ENCODE peak calls at places on chromosomes 7 and 10, in nine cellular contexts. J is BE2C, O is dorsolateral prefrontal cortex, X is psoas muscle, T is cardiac fibroblast, M is NT2/D1, K is AG04449, E is DND-41, F is right lobe of liver. Y is an unnamed sample.

GRCh38 chr10:122462533-122463465 is 1.4 kb downstream of the HTRA1 start:
- DNase-seq in J (no peak), O (no peak), X (peak), T (peak), M (no peak), K (no peak), E (no peak), F (peak), Y (no peak)

GRCh38 chr7:118041336-118041878 is 142.6 kb upstream of the LSM8 start:
- DNase-seq in J (no peak), O (no peak), X (no peak), T (no peak), M (no peak), K (no peak), E (no peak), F (no peak), Y (no peak)

GRCh38 chr7:79090543-79090942 is 362.9 kb downstream of the MAGI2 start:
- DNase-seq in J (no peak), O (no peak), X (no peak), T (peak), M (no peak), K (no peak), E (no peak), F (no peak), Y (no peak)

GRCh38 chr10:97601268-97602215 is 12.0 kb downstream of the C10orf62 start:
- DNase-seq in J (no peak), O (no peak), X (peak), T (no peak), M (no peak), K (no peak), E (no peak), F (no peak), Y (no peak)

GRCh38 chr10:114288424-114289095 is 49.5 kb downstream of the VWA2 start:
- DNase-seq in J (no peak), O (no peak), X (peak), T (no peak), M (no peak), K (no peak), E (no peak), F (no peak), Y (no peak)

GRCh38 chr10:31133628-31134302 is 102.1 kb upstream of the ZNF438 start:
- DNase-seq in J (peak), O (peak), X (peak), T (peak), M (peak), K (no peak), E (peak), F (peak), Y (peak)

GRCh38 chr10:63425512-63425911 is 40.3 kb downstream of the JMJD1C start:
- DNase-seq in J (no peak), O (no peak), X (no peak), T (no peak), M (no peak), K (no peak), E (no peak), F (peak), Y (no peak)

GRCh38 chr10:103117247-103117646 is 75.8 kb downstream of the NT5C2 start:
- DNase-seq in J (no peak), O (no peak), X (no peak), T (no peak), M (no peak), K (no peak), E (no peak), F (no peak), Y (no peak)

GRCh38 chr10:58932821-58933314 is 243.6 kb upstream of the PHYHIPL start:
- DNase-seq in J (no peak), O (no peak), X (no peak), T (peak), M (no peak), K (no peak), E (no peak), F (no peak), Y (no peak)

GRCh38 chr7:47572939-47573757 is 8.8 kb downstream of the TNS3 start:
- DNase-seq in J (no peak), O (no peak), X (no peak), T (no peak), M (no peak), K (no peak), E (no peak), F (peak), Y (no peak)

GRCh38 chr10:82910301-82910700 is 1035.3 kb downstream of the NRG3 start:
- DNase-seq in J (no peak), O (no peak), X (no peak), T (no peak), M (no peak), K (no peak), E (no peak), F (no peak), Y (no peak)

GRCh38 chr10:20004087-20004523 is 187.9 kb downstream of the PLXDC2 start:
- DNase-seq in J (no peak), O (no peak), X (peak), T (peak), M (no peak), K (no peak), E (no peak), F (peak), Y (peak)

GRCh38 chr7:22108151-22108845 is 162.6 kb upstream of the CDCA7L start:
- DNase-seq in J (no peak), O (peak), X (no peak), T (no peak), M (no peak), K (no peak), E (no peak), F (no peak), Y (no peak)

GRCh38 chr7:90692396-90692795 is 96.3 kb downstream of the CDK14 start:
- DNase-seq in J (no peak), O (no peak), X (no peak), T (peak), M (no peak), K (no peak), E (no peak), F (no peak), Y (no peak)

GRCh38 chr7:74474271-74474865 is 20.7 kb downstream of the GTF2IRD1 start:
- DNase-seq in J (no peak), O (no peak), X (no peak), T (no peak), M (no peak), K (no peak), E (no peak), F (no peak), Y (no peak)

GRCh38 chr7:132386249-132386681 is 190.0 kb downstream of the PLXNA4 start:
- DNase-seq in J (peak), O (no peak), X (peak), T (no peak), M (no peak), K (no peak), E (no peak), F (peak), Y (no peak)

GRCh38 chr7:151446412-151446811 is 6.5 kb upstream of the CRYGN start:
- DNase-seq in J (no peak), O (no peak), X (no peak), T (no peak), M (no peak), K (no peak), E (no peak), F (no peak), Y (no peak)

GRCh38 chr7:105257338-105257737 is 131.4 kb downstream of the SRPK2 start:
- DNase-seq in J (no peak), O (no peak), X (no peak), T (no peak), M (no peak), K (no peak), E (peak), F (no peak), Y (peak)
- H3K4me3 ChIP-seq in J (no peak), O (no peak), X (no peak), T (no peak), M (no peak), K (no peak), E (peak), F (no peak), Y (peak)

GRCh38 chr7:153399554-153399940 is 640.0 kb downstream of the ACTR3B start:
- DNase-seq in J (no peak), O (no peak), X (no peak), T (no peak), M (peak), K (no peak), E (no peak), F (no peak), Y (no peak)

GRCh38 chr7:153397906-153398305 is 638.4 kb downstream of the ACTR3B start:
- DNase-seq in J (no peak), O (no peak), X (no peak), T (no peak), M (no peak), K (no peak), E (no peak), F (no peak), Y (no peak)

GRCh38 chr7:153398370-153398769 is 638.8 kb downstream of the ACTR3B start:
- DNase-seq in J (no peak), O (no peak), X (no peak), T (no peak), M (no peak), K (no peak), E (no peak), F (no peak), Y (no peak)

GRCh38 chr7:153397459-153397858 is 637.9 kb downstream of the ACTR3B start:
- DNase-seq in J (no peak), O (no peak), X (no peak), T (no peak), M (no peak), K (no peak), E (no peak), F (no peak), Y (no peak)

DNA sequence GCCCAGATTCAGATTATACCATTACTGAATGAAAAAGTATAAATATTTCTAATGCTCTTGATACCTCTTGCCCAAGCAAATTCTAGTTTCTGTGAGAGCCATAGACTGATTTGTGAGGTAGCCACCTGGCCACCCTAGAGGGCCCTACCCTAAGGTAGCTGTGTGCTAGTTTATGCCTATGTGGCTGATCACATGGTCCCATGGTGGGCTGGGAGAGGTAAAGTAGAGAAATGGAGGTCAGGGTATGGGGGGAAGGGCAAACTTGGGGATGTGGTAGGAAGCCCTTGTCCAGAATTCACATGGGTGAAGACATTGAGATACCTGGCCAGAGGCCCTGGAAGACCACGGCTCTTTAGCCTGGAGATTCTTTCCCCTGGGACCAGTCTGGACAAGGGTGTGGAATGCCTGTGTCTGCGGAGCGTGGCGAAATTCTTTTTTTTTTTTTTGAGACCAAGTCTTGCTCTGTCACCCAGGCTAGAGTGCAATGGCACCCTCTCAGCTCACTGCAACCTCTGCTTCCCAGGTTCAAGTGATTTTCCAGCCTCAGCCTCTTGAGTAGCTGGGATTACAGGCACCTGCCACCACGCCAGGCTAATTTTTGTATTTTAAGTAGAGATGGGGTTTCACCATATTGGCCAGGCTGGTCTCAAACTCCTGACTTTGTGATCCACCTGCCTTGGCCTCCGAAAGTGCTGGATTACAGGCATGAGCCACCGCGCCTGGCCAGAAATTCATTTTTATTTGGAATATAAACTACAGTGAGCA is 639.4 kb downstream of the ACTR3B start:
- DNase-seq in J (no peak), O (no peak), X (no peak), T (no peak), M (no peak), K (no peak), E (no peak), F (no peak), Y (no peak)
- H3K4me3 ChIP-seq in J (no peak), O (no peak), X (no peak), T (no peak), M (no peak), K (no peak), E (no peak), F (no peak), Y (no peak)

DNA sequence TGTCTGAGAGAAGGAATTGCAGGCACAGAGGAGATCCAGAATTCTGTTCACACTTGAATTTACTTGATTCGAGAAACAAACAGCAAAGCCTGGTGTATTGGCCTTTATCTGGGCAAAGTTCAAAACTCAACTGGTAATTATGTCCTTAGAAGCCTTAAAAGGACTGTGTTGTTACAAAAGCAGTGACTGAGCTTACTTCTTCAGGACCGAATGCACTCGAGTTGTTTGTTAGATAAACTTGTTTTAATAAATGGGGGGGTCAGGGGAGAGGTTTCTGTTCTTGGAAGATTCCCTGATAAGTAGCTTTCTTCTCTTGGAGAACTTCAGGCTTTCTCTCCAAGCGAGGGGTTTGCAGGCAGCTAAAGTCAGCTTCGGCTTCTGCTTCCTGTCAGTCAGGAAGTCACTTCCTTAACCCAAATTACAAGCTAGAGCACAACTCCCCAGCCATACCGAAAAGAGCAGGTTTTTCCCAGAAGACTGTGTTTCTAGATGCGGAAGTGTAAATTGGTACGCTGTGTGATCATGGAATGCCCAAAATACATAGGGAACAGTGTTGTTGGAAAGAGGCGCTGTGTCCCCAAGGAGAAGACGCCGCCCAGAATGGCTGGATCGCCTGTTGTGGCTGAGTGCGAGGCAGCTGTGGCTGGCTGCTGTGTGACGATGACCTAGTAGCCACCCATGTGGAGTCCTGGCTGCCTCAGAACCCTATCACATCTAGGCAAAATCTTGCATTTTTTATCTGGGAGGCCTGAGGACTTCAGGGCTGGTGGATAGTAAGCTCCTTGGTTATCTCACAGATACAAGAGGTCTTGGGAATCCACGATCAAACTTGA is 110.4 kb downstream of the TCF7L2 start:
- DNase-seq in J (no peak), O (peak), X (peak), T (peak), M (no peak), K (no peak), E (peak), F (no peak), Y (no peak)
- H3K4me3 ChIP-seq in J (no peak), O (peak), X (peak), T (no peak), M (no peak), K (no peak), E (no peak), F (no peak), Y (no peak)

GRCh38 chr10:24256619-24257018 is 47.7 kb downstream of the KIAA1217 start:
- DNase-seq in J (no peak), O (no peak), X (no peak), T (no peak), M (no peak), K (no peak), E (no peak), F (no peak), Y (no peak)
- H3K4me3 ChIP-seq in J (no peak), O (no peak), X (peak), T (no peak), M (no peak), K (no peak), E (no peak), F (no peak), Y (no peak)

GRCh38 chr7:378551-379455 is 88.8 kb downstream of the FOXL3 start:
- DNase-seq in J (no peak), O (no peak), X (peak), T (no peak), M (no peak), K (no peak), E (no peak), F (peak), Y (no peak)
- H3K4me3 ChIP-seq in J (no peak), O (peak), X (peak), T (no peak), M (peak), K (no peak), E (no peak), F (no peak), Y (no peak)

DNA sequence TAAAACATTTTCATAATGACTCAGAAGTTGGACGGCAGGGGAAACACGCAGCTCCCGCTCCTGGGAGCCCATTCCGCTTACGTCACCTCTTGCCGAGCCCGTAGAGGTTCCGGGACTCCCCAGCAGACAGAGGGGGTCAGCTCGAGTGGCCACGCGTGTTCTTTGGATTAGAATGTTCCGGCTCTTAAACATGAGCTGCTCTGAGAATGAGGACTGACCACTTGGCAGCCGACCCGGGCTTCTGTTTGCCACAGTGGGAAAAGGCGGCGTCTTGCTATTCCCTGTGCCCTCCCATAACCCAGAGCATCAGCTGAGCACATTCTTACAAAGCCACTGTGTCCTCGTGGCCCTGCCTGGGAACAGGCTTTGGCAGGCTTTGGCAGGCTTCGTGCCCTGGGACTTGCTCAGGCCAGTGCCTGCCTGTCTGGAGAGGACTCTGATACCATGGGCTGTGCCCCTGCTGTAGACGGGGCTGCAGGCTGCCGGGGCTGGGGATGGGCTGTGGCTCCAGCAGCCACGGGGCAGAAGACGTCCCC is 40.1 kb downstream of the PFKP start:
- DNase-seq in J (no peak), O (peak), X (peak), T (peak), M (no peak), K (no peak), E (no peak), F (peak), Y (no peak)
- H3K4me3 ChIP-seq in J (no peak), O (peak), X (peak), T (no peak), M (no peak), K (no peak), E (no peak), F (no peak), Y (no peak)

GRCh38 chr7:28509256-28510021 is 97.1 kb downstream of the CREB5 start:
- DNase-seq in J (no peak), O (no peak), X (no peak), T (peak), M (no peak), K (no peak), E (no peak), F (no peak), Y (no peak)
- H3K4me3 ChIP-seq in J (no peak), O (no peak), X (no peak), T (no peak), M (no peak), K (no peak), E (no peak), F (no peak), Y (no peak)

GRCh38 chr7:77667459-77668090 is 28.7 kb upstream of the RSBN1L start:
- DNase-seq in J (no peak), O (no peak), X (no peak), T (no peak), M (no peak), K (no peak), E (no peak), F (no peak), Y (no peak)

GRCh38 chr7:77664715-77665114 is 31.5 kb upstream of the RSBN1L start:
- DNase-seq in J (no peak), O (no peak), X (no peak), T (no peak), M (no peak), K (no peak), E (no peak), F (no peak), Y (no peak)

GRCh38 chr7:77662869-77663268 is 33.4 kb upstream of the RSBN1L start:
- DNase-seq in J (no peak), O (no peak), X (no peak), T (no peak), M (no peak), K (no peak), E (no peak), F (no peak), Y (no peak)

GRCh38 chr7:77665161-77665560 is 31.1 kb upstream of the RSBN1L start:
- DNase-seq in J (no peak), O (no peak), X (no peak), T (no peak), M (no peak), K (no peak), E (no peak), F (no peak), Y (peak)
- H3K4me3 ChIP-seq in J (no peak), O (no peak), X (no peak), T (no peak), M (no peak), K (no peak), E (no peak), F (no peak), Y (no peak)

GRCh38 chr7:106111671-106112117 is 418 bp downstream of the SYPL1 start:
- DNase-seq in J (peak), O (no peak), X (peak), T (peak), M (no peak), K (no peak), E (peak), F (peak), Y (peak)

GRCh38 chr7:106110885-106111670 is 1.0 kb downstream of the SYPL1 start:
- DNase-seq in J (no peak), O (no peak), X (no peak), T (peak), M (no peak), K (no peak), E (peak), F (no peak), Y (peak)

GRCh38 chr7:106114735-106115383 is 2.7 kb upstream of the SYPL1 start:
- DNase-seq in J (no peak), O (no peak), X (no peak), T (no peak), M (no peak), K (no peak), E (no peak), F (no peak), Y (peak)

GRCh38 chr7:106112118-106112971 is at the start of gene SYPL1:
- DNase-seq in J (peak), O (peak), X (peak), T (peak), M (peak), K (peak), E (peak), F (peak), Y (peak)

DNA sequence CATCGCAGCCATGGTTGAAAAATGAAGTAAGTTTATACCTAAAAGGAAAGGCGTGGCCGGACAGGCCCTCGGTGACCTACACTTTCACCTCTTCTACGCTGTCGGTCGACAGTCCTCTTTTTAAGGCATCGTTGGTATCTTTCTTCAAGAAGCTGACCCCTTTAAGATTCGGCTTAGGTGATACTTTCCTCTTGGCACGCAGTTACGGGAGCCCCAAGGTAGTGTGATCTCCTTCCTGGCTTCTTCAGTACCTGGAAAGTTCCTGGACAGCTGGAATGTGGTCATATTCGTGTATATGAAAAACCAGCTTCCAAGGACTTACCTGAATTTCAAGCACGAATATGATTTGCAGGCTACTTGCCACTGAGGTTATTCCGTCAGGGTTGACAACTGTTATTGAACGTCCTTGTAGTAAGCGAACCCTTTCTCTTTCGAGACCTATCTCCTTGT is 885 bp upstream of the SYPL1 start:
- DNase-seq in J (no peak), O (no peak), X (no peak), T (no peak), M (no peak), K (no peak), E (no peak), F (no peak), Y (no peak)
- H3K4me3 ChIP-seq in J (peak), O (peak), X (peak), T (no peak), M (no peak), K (peak), E (peak), F (peak), Y (peak)